ENCODE peak calls at places on chromosomes 12 and 14, in eight cellular contexts. One of them, this sample, is unnamed.

GRCh38 chr12:130827432-130827831 is 11.6 kb downstream of the STX2 start:
- DNase-seq in cardiac fibroblast: peak
- DNase-seq in stomach: no peak
- DNase-seq in hepatocyte: peak
- DNase-seq in astrocyte of the cerebellum: no peak
- DNase-seq in CD8-positive, alpha-beta T cell: no peak
- DNase-seq in fibroblast of villous mesenchyme: peak
- DNase-seq in PC-3: no peak
- DNase-seq in this sample: peak

GRCh38 chr14:40122978-40123648 is 690.9 kb upstream of the FBXO33 start:
- DNase-seq in cardiac fibroblast: no peak
- DNase-seq in stomach: no peak
- DNase-seq in hepatocyte: no peak
- DNase-seq in astrocyte of the cerebellum: peak
- DNase-seq in CD8-positive, alpha-beta T cell: no peak
- DNase-seq in fibroblast of villous mesenchyme: no peak
- DNase-seq in PC-3: peak
- DNase-seq in this sample: peak

GRCh38 chr14:50040401-50040775 is 76.0 kb downstream of the VCPKMT start:
- DNase-seq in cardiac fibroblast: peak
- DNase-seq in stomach: peak
- DNase-seq in hepatocyte: peak
- DNase-seq in astrocyte of the cerebellum: peak
- DNase-seq in CD8-positive, alpha-beta T cell: no peak
- DNase-seq in fibroblast of villous mesenchyme: peak
- DNase-seq in PC-3: peak
- DNase-seq in this sample: peak

GRCh38 chr12:14994610-14995009 is 21.8 kb downstream of the PDE6H start:
- DNase-seq in cardiac fibroblast: no peak
- DNase-seq in stomach: no peak
- DNase-seq in hepatocyte: no peak
- DNase-seq in astrocyte of the cerebellum: no peak
- DNase-seq in CD8-positive, alpha-beta T cell: no peak
- DNase-seq in fibroblast of villous mesenchyme: peak
- DNase-seq in PC-3: no peak
- DNase-seq in this sample: no peak

GRCh38 chr12:108798551-108799221 is 58.7 kb downstream of the SSH1 start:
- DNase-seq in cardiac fibroblast: peak
- DNase-seq in stomach: no peak
- DNase-seq in hepatocyte: no peak
- DNase-seq in astrocyte of the cerebellum: peak
- DNase-seq in CD8-positive, alpha-beta T cell: no peak
- DNase-seq in fibroblast of villous mesenchyme: peak
- DNase-seq in PC-3: no peak
- DNase-seq in this sample: no peak

GRCh38 chr14:102590667-102591099 is 1.8 kb upstream of the RCOR1 start:
- DNase-seq in cardiac fibroblast: peak
- DNase-seq in stomach: peak
- DNase-seq in hepatocyte: peak
- DNase-seq in astrocyte of the cerebellum: no peak
- DNase-seq in CD8-positive, alpha-beta T cell: no peak
- DNase-seq in fibroblast of villous mesenchyme: peak
- DNase-seq in PC-3: peak
- DNase-seq in this sample: no peak

GRCh38 chr12:88870000-88870737 is 289.9 kb upstream of the KITLG start:
- DNase-seq in cardiac fibroblast: peak
- DNase-seq in stomach: no peak
- DNase-seq in hepatocyte: no peak
- DNase-seq in astrocyte of the cerebellum: no peak
- DNase-seq in CD8-positive, alpha-beta T cell: no peak
- DNase-seq in fibroblast of villous mesenchyme: peak
- DNase-seq in PC-3: no peak
- DNase-seq in this sample: no peak

GRCh38 chr12:110744697-110745264 is 2.1 kb upstream of the PPP1CC start:
- DNase-seq in cardiac fibroblast: no peak
- DNase-seq in stomach: peak
- DNase-seq in hepatocyte: peak
- DNase-seq in astrocyte of the cerebellum: no peak
- DNase-seq in CD8-positive, alpha-beta T cell: no peak
- DNase-seq in fibroblast of villous mesenchyme: no peak
- DNase-seq in PC-3: peak
- DNase-seq in this sample: peak

GRCh38 chr14:81625343-81625742 is 91.7 kb upstream of the SEL1L start:
- DNase-seq in cardiac fibroblast: peak
- DNase-seq in stomach: no peak
- DNase-seq in hepatocyte: peak
- DNase-seq in astrocyte of the cerebellum: no peak
- DNase-seq in CD8-positive, alpha-beta T cell: no peak
- DNase-seq in fibroblast of villous mesenchyme: peak
- DNase-seq in PC-3: peak
- DNase-seq in this sample: peak

GRCh38 chr12:54997914-54998507 is 13.4 kb upstream of the TESPA1 start:
- DNase-seq in cardiac fibroblast: no peak
- DNase-seq in stomach: no peak
- DNase-seq in hepatocyte: no peak
- DNase-seq in astrocyte of the cerebellum: no peak
- DNase-seq in CD8-positive, alpha-beta T cell: no peak
- DNase-seq in fibroblast of villous mesenchyme: no peak
- DNase-seq in PC-3: no peak
- DNase-seq in this sample: no peak

GRCh38 chr12:62660763-62661162 is 194.1 kb downstream of the MON2 start:
- DNase-seq in cardiac fibroblast: peak
- DNase-seq in stomach: no peak
- DNase-seq in hepatocyte: no peak
- DNase-seq in astrocyte of the cerebellum: peak
- DNase-seq in CD8-positive, alpha-beta T cell: no peak
- DNase-seq in fibroblast of villous mesenchyme: peak
- DNase-seq in PC-3: peak
- DNase-seq in this sample: peak

GRCh38 chr12:16269941-16270340 is 7.5 kb downstream of the SLC15A5 start:
- DNase-seq in cardiac fibroblast: no peak
- DNase-seq in stomach: no peak
- DNase-seq in hepatocyte: no peak
- DNase-seq in astrocyte of the cerebellum: no peak
- DNase-seq in CD8-positive, alpha-beta T cell: no peak
- DNase-seq in fibroblast of villous mesenchyme: no peak
- DNase-seq in PC-3: no peak
- DNase-seq in this sample: no peak

GRCh38 chr12:79381246-79382208 is 309.2 kb downstream of the PAWR start:
- DNase-seq in cardiac fibroblast: no peak
- DNase-seq in stomach: no peak
- DNase-seq in hepatocyte: no peak
- DNase-seq in astrocyte of the cerebellum: no peak
- DNase-seq in CD8-positive, alpha-beta T cell: no peak
- DNase-seq in fibroblast of villous mesenchyme: no peak
- DNase-seq in PC-3: no peak
- DNase-seq in this sample: no peak

GRCh38 chr12:23482571-23482970 is 466.9 kb downstream of the SOX5 start:
- DNase-seq in cardiac fibroblast: no peak
- DNase-seq in stomach: no peak
- DNase-seq in hepatocyte: no peak
- DNase-seq in astrocyte of the cerebellum: no peak
- DNase-seq in CD8-positive, alpha-beta T cell: no peak
- DNase-seq in fibroblast of villous mesenchyme: no peak
- DNase-seq in PC-3: no peak
- DNase-seq in this sample: no peak

GRCh38 chr14:21107360-21107781 is 6.5 kb downstream of the TMEM253 start:
- DNase-seq in cardiac fibroblast: peak
- DNase-seq in stomach: no peak
- DNase-seq in hepatocyte: no peak
- DNase-seq in astrocyte of the cerebellum: no peak
- DNase-seq in CD8-positive, alpha-beta T cell: no peak
- DNase-seq in fibroblast of villous mesenchyme: peak
- DNase-seq in PC-3: peak
- DNase-seq in this sample: no peak

GRCh38 chr12:113289361-113289760 is 45.5 kb downstream of the SLC8B1 start:
- DNase-seq in cardiac fibroblast: no peak
- DNase-seq in stomach: no peak
- DNase-seq in hepatocyte: no peak
- DNase-seq in astrocyte of the cerebellum: no peak
- DNase-seq in CD8-positive, alpha-beta T cell: no peak
- DNase-seq in fibroblast of villous mesenchyme: peak
- DNase-seq in PC-3: no peak
- DNase-seq in this sample: no peak

GRCh38 chr14:101111620-101112290 is 208.2 kb upstream of the RTL1 start:
- DNase-seq in cardiac fibroblast: no peak
- DNase-seq in stomach: peak
- DNase-seq in hepatocyte: no peak
- DNase-seq in astrocyte of the cerebellum: no peak
- DNase-seq in CD8-positive, alpha-beta T cell: no peak
- DNase-seq in fibroblast of villous mesenchyme: no peak
- DNase-seq in PC-3: no peak
- DNase-seq in this sample: no peak

DNA sequence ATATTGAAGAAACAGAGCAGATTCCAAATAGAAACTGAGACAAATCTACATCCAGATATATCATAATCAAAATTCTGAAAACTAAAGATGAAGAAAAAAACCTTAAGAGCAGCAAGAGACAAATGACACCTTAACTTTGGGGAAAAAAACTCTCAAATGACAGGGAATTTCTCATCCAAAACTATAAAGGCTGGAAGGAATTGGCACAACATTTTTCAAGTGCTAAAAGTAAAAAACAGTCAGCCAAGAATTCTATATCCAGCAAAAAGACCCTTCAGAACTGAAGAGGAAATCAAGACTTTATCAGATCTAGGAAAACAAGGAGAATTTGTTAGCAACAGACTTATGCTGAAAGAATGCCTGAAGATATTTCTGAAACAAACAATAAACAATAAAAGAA is 90.3 kb upstream of the RASSF8 start:
- DNase-seq in cardiac fibroblast: no peak
- DNase-seq in stomach: no peak
- DNase-seq in hepatocyte: no peak
- DNase-seq in astrocyte of the cerebellum: no peak
- DNase-seq in CD8-positive, alpha-beta T cell: no peak
- DNase-seq in fibroblast of villous mesenchyme: no peak
- DNase-seq in PC-3: no peak
- DNase-seq in this sample: no peak
- H3K4me3 ChIP-seq in cardiac fibroblast: no peak
- H3K4me3 ChIP-seq in stomach: no peak
- H3K4me3 ChIP-seq in hepatocyte: no peak
- H3K4me3 ChIP-seq in astrocyte of the cerebellum: no peak
- H3K4me3 ChIP-seq in CD8-positive, alpha-beta T cell: no peak
- H3K4me3 ChIP-seq in fibroblast of villous mesenchyme: no peak
- H3K4me3 ChIP-seq in PC-3: no peak
- H3K4me3 ChIP-seq in this sample: no peak

DNA sequence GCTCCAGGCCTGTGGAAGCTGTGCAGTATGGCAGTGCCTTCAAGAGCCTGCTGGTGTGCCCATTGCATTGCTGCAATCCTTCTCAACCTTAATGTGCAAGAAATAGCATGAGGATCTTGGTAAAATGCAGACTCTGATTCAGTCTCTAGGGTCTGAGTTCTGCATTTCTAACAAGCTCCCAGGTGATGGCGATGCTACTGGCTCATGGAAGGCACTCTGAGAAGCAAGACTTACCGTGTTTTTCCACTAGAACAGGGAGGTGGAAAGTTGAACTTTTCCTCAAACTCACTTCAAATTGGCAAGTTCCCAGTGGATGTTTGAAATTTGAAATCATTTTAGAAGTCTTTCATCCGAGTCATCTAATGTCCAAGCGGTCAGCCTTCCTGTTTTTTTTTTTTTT is 55.5 kb downstream of the MYRFL start:
- DNase-seq in cardiac fibroblast: peak
- DNase-seq in stomach: no peak
- DNase-seq in hepatocyte: no peak
- DNase-seq in astrocyte of the cerebellum: no peak
- DNase-seq in CD8-positive, alpha-beta T cell: no peak
- DNase-seq in fibroblast of villous mesenchyme: no peak
- DNase-seq in PC-3: peak
- DNase-seq in this sample: no peak
- TF ChIP-seq CTCF in cardiac fibroblast: no peak
- TF ChIP-seq CTCF in stomach: no peak
- TF ChIP-seq CTCF in hepatocyte: no peak
- TF ChIP-seq CTCF in astrocyte of the cerebellum: peak
- TF ChIP-seq CTCF in CD8-positive, alpha-beta T cell: no peak
- TF ChIP-seq CTCF in fibroblast of villous mesenchyme: no peak
- TF ChIP-seq CTCF in PC-3: peak
- TF ChIP-seq CTCF in this sample: no peak

GRCh38 chr12:57907281-57907680 is 34.1 kb upstream of the ATP23 start:
- DNase-seq in cardiac fibroblast: no peak
- DNase-seq in stomach: no peak
- DNase-seq in hepatocyte: no peak
- DNase-seq in astrocyte of the cerebellum: no peak
- DNase-seq in CD8-positive, alpha-beta T cell: no peak
- DNase-seq in fibroblast of villous mesenchyme: no peak
- DNase-seq in PC-3: no peak
- DNase-seq in this sample: no peak

GRCh38 chr12:57905812-57906475 is 35.4 kb upstream of the ATP23 start:
- DNase-seq in cardiac fibroblast: no peak
- DNase-seq in stomach: no peak
- DNase-seq in hepatocyte: no peak
- DNase-seq in astrocyte of the cerebellum: no peak
- DNase-seq in CD8-positive, alpha-beta T cell: no peak
- DNase-seq in fibroblast of villous mesenchyme: no peak
- DNase-seq in PC-3: no peak
- DNase-seq in this sample: no peak

GRCh38 chr12:57906821-57907220 is 34.5 kb upstream of the ATP23 start:
- DNase-seq in cardiac fibroblast: no peak
- DNase-seq in stomach: no peak
- DNase-seq in hepatocyte: no peak
- DNase-seq in astrocyte of the cerebellum: no peak
- DNase-seq in CD8-positive, alpha-beta T cell: no peak
- DNase-seq in fibroblast of villous mesenchyme: no peak
- DNase-seq in PC-3: no peak
- DNase-seq in this sample: no peak

GRCh38 chr12:57904426-57904825 is 36.9 kb upstream of the ATP23 start:
- DNase-seq in cardiac fibroblast: no peak
- DNase-seq in stomach: no peak
- DNase-seq in hepatocyte: no peak
- DNase-seq in astrocyte of the cerebellum: no peak
- DNase-seq in CD8-positive, alpha-beta T cell: no peak
- DNase-seq in fibroblast of villous mesenchyme: no peak
- DNase-seq in PC-3: no peak
- DNase-seq in this sample: no peak

GRCh38 chr12:57904848-57905811 is 36.2 kb upstream of the ATP23 start:
- DNase-seq in cardiac fibroblast: peak
- DNase-seq in stomach: peak
- DNase-seq in hepatocyte: peak
- DNase-seq in astrocyte of the cerebellum: peak
- DNase-seq in CD8-positive, alpha-beta T cell: peak
- DNase-seq in fibroblast of villous mesenchyme: peak
- DNase-seq in PC-3: peak
- DNase-seq in this sample: no peak
- H3K4me3 ChIP-seq in cardiac fibroblast: no peak
- H3K4me3 ChIP-seq in stomach: peak
- H3K4me3 ChIP-seq in hepatocyte: no peak
- H3K4me3 ChIP-seq in astrocyte of the cerebellum: no peak
- H3K4me3 ChIP-seq in CD8-positive, alpha-beta T cell: no peak
- H3K4me3 ChIP-seq in fibroblast of villous mesenchyme: no peak
- H3K4me3 ChIP-seq in PC-3: no peak
- H3K4me3 ChIP-seq in this sample: peak

DNA sequence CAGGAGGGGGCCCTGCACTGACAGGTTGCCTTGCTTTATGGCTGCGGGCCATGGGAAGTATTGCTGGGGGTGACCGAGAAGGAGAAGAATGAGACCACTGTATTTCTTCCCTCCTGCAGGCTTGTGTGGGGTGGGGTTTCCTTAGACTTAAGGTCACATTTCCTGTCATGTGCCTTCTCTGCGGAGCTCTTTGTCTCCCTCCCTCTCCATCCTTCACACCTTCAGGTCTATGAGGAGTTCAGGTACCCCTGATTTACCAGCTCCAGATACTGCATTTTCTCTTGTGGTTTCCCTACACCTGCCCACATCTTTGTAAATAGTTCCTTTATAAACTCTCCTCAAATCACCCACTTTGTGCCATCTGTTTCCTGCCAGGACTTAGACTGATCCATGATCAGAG is 3.6 kb downstream of the FNTB start:
- DNase-seq in cardiac fibroblast: no peak
- DNase-seq in stomach: no peak
- DNase-seq in hepatocyte: no peak
- DNase-seq in astrocyte of the cerebellum: no peak
- DNase-seq in CD8-positive, alpha-beta T cell: no peak
- DNase-seq in fibroblast of villous mesenchyme: no peak
- DNase-seq in PC-3: no peak
- DNase-seq in this sample: no peak
- TF ChIP-seq CTCF in cardiac fibroblast: no peak
- TF ChIP-seq CTCF in stomach: no peak
- TF ChIP-seq CTCF in hepatocyte: no peak
- TF ChIP-seq CTCF in astrocyte of the cerebellum: no peak
- TF ChIP-seq CTCF in CD8-positive, alpha-beta T cell: no peak
- TF ChIP-seq CTCF in fibroblast of villous mesenchyme: no peak
- TF ChIP-seq CTCF in PC-3: no peak
- TF ChIP-seq CTCF in this sample: no peak

This sample was measured in retinal pigment epithelial cell.